ENCODE peak calls at places on chromosomes 4 and X, in six cellular contexts. R is lung; V is hepatocyte; P is SJCRH30; Q is CD8-positive, alpha-beta memory T cell; A is OCI-LY7. K is an unnamed sample.

GRCh38 chr4:165873298-165874071 is 448 bp downstream of the TLL1 start:
- DNase-seq in A (no peak), Q (no peak), R (no peak), V (peak; percentile 55), P (peak; percentile 64), K (no peak)

GRCh38 chr4:177250056-177250696 is 59.5 kb upstream of the NEIL3 start:
- DNase-seq in P (peak; percentile 58), R (peak; percentile 67), Q (peak; percentile 46), V (peak; percentile 87), A (peak; percentile 54), K (peak; percentile 32)

GRCh38 chrX:68991691-68992345 is 163.0 kb downstream of the EFNB1 start:
- DNase-seq in P (no peak), Q (no peak), V (no peak), A (no peak), R (peak; percentile 16), K (no peak)

GRCh38 chr4:54659213-54660144 is 1.7 kb downstream of the KIT start:
- DNase-seq in A (no peak), Q (no peak), R (no peak), V (peak; percentile 20), P (no peak), K (peak; percentile 32)

GRCh38 chr4:13243152-13243551 is 241.0 kb downstream of the RAB28 start:
- DNase-seq in R (no peak), Q (no peak), V (no peak), A (no peak), P (no peak), K (no peak)

GRCh38 chr4:182827166-182827565 is 90.0 kb downstream of the DCTD start:
- DNase-seq in Q (no peak), V (no peak), R (no peak), P (no peak), A (no peak), K (no peak)

GRCh38 chrX:86023806-86024205 is 23.6 kb downstream of the CHM start:
- DNase-seq in V (no peak), Q (no peak), A (no peak), R (no peak), P (no peak), K (no peak)

GRCh38 chr4:2387205-2387604 is 31.2 kb downstream of the ZFYVE28 start:
- DNase-seq in Q (no peak), A (no peak), V (no peak), R (no peak), P (no peak), K (no peak)

GRCh38 chrX:23902419-23902818 is 5.3 kb downstream of the APOO start:
- DNase-seq in A (peak; percentile 50), V (peak; percentile 78), Q (no peak), R (no peak), P (peak; percentile 67), K (no peak)

GRCh38 chr4:142719854-142720541 is 126.1 kb downstream of the INPP4B start:
- DNase-seq in R (no peak), A (peak; percentile 5), V (peak; percentile 14), P (peak; percentile 50), Q (no peak), K (no peak)

GRCh38 chrX:13901354-13901753 is 84.5 kb upstream of the GPM6B start:
- DNase-seq in P (no peak), V (no peak), A (no peak), R (no peak), Q (no peak), K (no peak)

GRCh38 chr4:158670975-158671664 is 567 bp downstream of the C4orf46 start:
- DNase-seq in A (peak; percentile 53), P (peak; percentile 85), V (peak; percentile 85), R (peak; percentile 53), Q (peak; percentile 49), K (no peak)

GRCh38 chrX:139647597-139647996 is 60.4 kb downstream of the MCF2 start:
- DNase-seq in A (no peak), P (no peak), R (no peak), Q (no peak), V (no peak), K (no peak)

GRCh38 chr4:103098331-103098730 is 1.3 kb downstream of the BDH2 start:
- DNase-seq in P (peak; percentile 90), R (no peak), V (no peak), A (no peak), Q (no peak), K (no peak)

GRCh38 chrX:11629593-11630211 is 36.0 kb downstream of the ARHGAP6 start:
- DNase-seq in P (peak; percentile 59), V (no peak), R (no peak), A (no peak), Q (no peak), K (peak; percentile 41)

GRCh38 chr4:151874328-151874727 is 113.5 kb upstream of the GATB start:
- DNase-seq in R (no peak), Q (no peak), A (no peak), V (no peak), P (no peak), K (no peak)

GRCh38 chr4:44016582-44017421 is 431.8 kb downstream of the KCTD8 start:
- DNase-seq in A (no peak), V (no peak), P (peak; percentile 33), R (no peak), Q (no peak), K (no peak)

GRCh38 chr4:23718435-23718834 is 171.4 kb downstream of the PPARGC1A start:
- DNase-seq in Q (no peak), V (no peak), R (no peak), P (no peak), A (no peak), K (no peak)

GRCh38 chr4:1449833-1450741 is 43.8 kb upstream of the NKX1-1 start:
- DNase-seq in P (no peak), R (no peak), V (peak; percentile 1), Q (no peak), A (no peak), K (no peak)

GRCh38 chrX:7086384-7086783 is 61.1 kb upstream of the STS start:
- DNase-seq in A (no peak), R (no peak), P (peak; percentile 19), V (no peak), Q (no peak), K (no peak)

GRCh38 chrX:21735038-21735752 is 22.7 kb downstream of the SMPX start:
- DNase-seq in A (no peak), Q (no peak), P (no peak), V (no peak), R (no peak), K (no peak)

GRCh38 chrX:21730011-21730410 is 27.9 kb downstream of the SMPX start:
- DNase-seq in Q (no peak), R (no peak), V (no peak), P (no peak), A (no peak), K (no peak)

GRCh38 chrX:21734175-21734574 is 23.7 kb downstream of the SMPX start:
- DNase-seq in A (no peak), Q (no peak), P (no peak), V (peak; percentile 26), R (no peak), K (no peak)

GRCh38 chrX:21735753-21736127 is 22.2 kb downstream of the SMPX start:
- DNase-seq in R (no peak), P (no peak), Q (no peak), V (no peak), A (no peak), K (no peak)

DNA sequence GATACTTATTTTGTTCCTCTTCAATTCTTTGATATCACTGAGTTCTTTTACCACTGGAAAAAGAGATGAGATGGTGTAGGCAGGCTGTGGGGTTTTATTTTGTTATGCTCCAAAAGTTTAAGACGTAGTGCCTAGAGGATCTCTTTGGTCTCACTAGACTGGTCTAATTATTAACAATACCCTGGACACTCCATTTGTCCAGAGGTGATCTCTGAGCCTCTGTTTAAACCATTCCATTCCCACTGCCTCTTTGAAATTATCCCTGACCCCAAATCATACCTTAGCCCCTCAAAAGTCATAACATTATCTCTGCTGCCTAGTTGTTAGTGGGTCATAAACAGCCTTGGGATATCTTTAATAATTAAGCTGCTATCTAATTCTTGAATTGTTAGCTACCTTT is 24.2 kb downstream of the SMPX start:
- DNase-seq in R (no peak), V (no peak), Q (no peak), P (no peak), A (no peak), K (no peak)
- H3K4me1 ChIP-seq in R (no peaks in the 10 kb centered on the region), V (peaks cover 17% of the 10 kb centered on the region), Q (no peaks in the 10 kb centered on the region), P (peaks cover 12% of the 10 kb centered on the region), A (no peaks in the 10 kb centered on the region), K (no peaks in the 10 kb centered on the region)

DNA sequence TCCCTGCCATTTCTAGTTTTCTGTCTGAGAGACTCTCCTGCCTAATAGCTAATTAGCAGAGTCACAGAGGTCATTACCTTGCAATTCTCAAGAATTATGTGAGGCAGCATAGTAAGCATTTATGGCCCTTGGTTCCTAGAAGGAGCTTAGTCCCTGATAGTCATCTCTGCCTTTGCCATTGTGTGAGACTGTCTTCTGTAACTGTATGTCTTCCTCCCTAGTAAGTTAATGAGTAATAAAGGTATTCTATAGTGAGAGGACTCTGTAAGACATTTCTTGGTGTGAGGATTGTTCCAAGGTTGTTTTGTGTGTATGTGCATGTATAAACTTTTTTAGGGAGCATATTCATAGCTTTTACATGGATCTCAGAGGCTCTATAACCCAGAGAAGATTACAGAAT is 108.8 kb downstream of the AR start:
- DNase-seq in Q (no peak), A (no peak), P (no peak), V (no peak), R (no peak), K (no peak)
- H3K4me1 ChIP-seq in Q (no peaks in the 10 kb centered on the region), A (no peaks in the 10 kb centered on the region), P (no peaks in the 10 kb centered on the region), V (no peaks in the 10 kb centered on the region), R (no peaks in the 10 kb centered on the region), K (no peaks in the 10 kb centered on the region)

DNA sequence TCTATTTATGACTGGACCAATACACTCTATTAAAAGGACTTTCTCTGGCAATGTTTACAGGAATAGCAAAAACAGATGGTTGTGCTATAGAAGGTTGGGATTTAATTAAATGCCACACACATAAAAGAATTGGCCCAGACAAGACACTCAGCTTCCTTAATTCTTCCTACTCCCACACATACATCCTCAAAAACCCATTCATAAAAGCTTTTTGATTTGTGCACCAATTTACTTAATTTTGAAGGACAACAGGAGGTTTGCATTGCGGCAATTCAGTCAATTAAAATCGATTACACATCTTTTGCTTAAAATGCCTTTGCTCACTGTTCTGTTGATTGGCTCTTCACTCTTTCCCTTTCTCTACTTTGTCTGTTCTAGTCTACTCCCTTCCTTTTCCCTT is 317.1 kb downstream of the CBLL2 start:
- DNase-seq in P (no peak), Q (no peak), R (no peak), A (no peak), V (no peak), K (no peak)
- H3K4me1 ChIP-seq in P (no peaks in the 10 kb centered on the region), Q (no peaks in the 10 kb centered on the region), R (no peaks in the 10 kb centered on the region), A (no peaks in the 10 kb centered on the region), V (no peaks in the 10 kb centered on the region), K (no peaks in the 10 kb centered on the region)

GRCh38 chr4:10099521-10100325 is 16.9 kb downstream of the WDR1 start:
- DNase-seq in P (no peak), R (no peak), A (no peak), Q (peak; percentile 30), V (no peak), K (no peak)
- H3K4me1 ChIP-seq in P (no peaks in the 10 kb centered on the region), R (peaks cover 33% of the 10 kb centered on the region), A (no peaks in the 10 kb centered on the region), Q (peaks cover 99% of the 10 kb centered on the region), V (peaks cover 8% of the 10 kb centered on the region), K (no peaks in the 10 kb centered on the region)

K was measured in breast epithelium.